ENCODE peak calls at places on chromosomes 2 and 18, in four cellular contexts. K is A549, I is K562, J is HepG2. Q is an unnamed sample.

GRCh38 chr18:9742588-9743131 is 34.6 kb downstream of the RAB31 start:
- DNase-seq in K (peak), J (no peak), I (no peak), Q (no peak)

GRCh38 chr2:95334916-95335641 is 37.9 kb downstream of the KCNIP3 start:
- DNase-seq in J (no peak), I (no peak), K (no peak), Q (no peak)

GRCh38 chr2:218152777-218153176 is 14.0 kb downstream of the CXCR1 start:
- DNase-seq in I (no peak), K (no peak), J (no peak), Q (no peak)

GRCh38 chr2:112636605-112637288 is 9.0 kb upstream of the SLC20A1 start:
- DNase-seq in K (no peak), I (no peak), J (no peak), Q (no peak)

GRCh38 chr18:494602-494983 is 5.9 kb downstream of the COLEC12 start:
- DNase-seq in I (no peak), K (no peak), J (no peak), Q (no peak)

GRCh38 chr2:231373786-231374185 is 21.7 kb upstream of the B3GNT7 start:
- DNase-seq in J (no peak), K (no peak), I (peak), Q (no peak)

GRCh38 chr2:217568289-217568985 is 434.4 kb downstream of the TNS1 start:
- DNase-seq in J (no peak), K (no peak), I (no peak), Q (no peak)

GRCh38 chr2:104851236-104852160 is 2.4 kb upstream of the POU3F3 start:
- DNase-seq in J (no peak), K (no peak), I (no peak), Q (no peak)

GRCh38 chr2:70738159-70738558 is 29.8 kb downstream of the ADD2 start:
- DNase-seq in I (no peak), J (no peak), K (no peak), Q (no peak)

GRCh38 chr2:168961450-168962229 is 60.5 kb downstream of the G6PC2 start:
- DNase-seq in I (peak), K (peak), J (peak), Q (peak)

GRCh38 chr2:213868526-213868925 is 542.3 kb upstream of the VWC2L start:
- DNase-seq in K (no peak), I (no peak), J (no peak), Q (no peak)

GRCh38 chr2:238320648-238321281 is 447 bp downstream of the TRAF3IP1 start:
- DNase-seq in J (no peak), I (no peak), K (no peak), Q (peak)

GRCh38 chr18:59606193-59607175 is 90.7 kb downstream of the CCBE1 start:
- DNase-seq in J (no peak), I (no peak), K (no peak), Q (no peak)

GRCh38 chr18:68721681-68722583 is 7.0 kb upstream of the TMX3 start:
- DNase-seq in K (no peak), I (no peak), J (no peak), Q (no peak)

GRCh38 chr2:65724341-65724740 is 291.9 kb upstream of the SPRED2 start:
- DNase-seq in J (no peak), K (no peak), I (no peak), Q (no peak)

GRCh38 chr2:229174794-229175529 is 96.1 kb downstream of the PID1 start:
- DNase-seq in I (no peak), K (no peak), J (no peak), Q (no peak)

GRCh38 chr2:98140210-98140609 is 53.2 kb downstream of the VWA3B start:
- DNase-seq in I (no peak), J (no peak), K (no peak), Q (no peak)

GRCh38 chr2:171547256-171547655 is 25.0 kb downstream of the CYBRD1 start:
- DNase-seq in I (no peak), J (no peak), K (no peak), Q (no peak)

GRCh38 chr18:46625069-46625468 is 32.0 kb downstream of the LOXHD1 start:
- DNase-seq in I (no peak), J (no peak), K (no peak), Q (no peak)

GRCh38 chr18:46622451-46622850 is 34.6 kb downstream of the LOXHD1 start:
- DNase-seq in I (no peak), K (no peak), J (no peak), Q (no peak)

GRCh38 chr18:46622999-46623398 is 34.0 kb downstream of the LOXHD1 start:
- DNase-seq in J (no peak), K (peak), I (no peak), Q (no peak)

GRCh38 chr18:46624127-46624526 is 32.9 kb downstream of the LOXHD1 start:
- DNase-seq in K (no peak), I (no peak), J (no peak), Q (no peak)

DNA sequence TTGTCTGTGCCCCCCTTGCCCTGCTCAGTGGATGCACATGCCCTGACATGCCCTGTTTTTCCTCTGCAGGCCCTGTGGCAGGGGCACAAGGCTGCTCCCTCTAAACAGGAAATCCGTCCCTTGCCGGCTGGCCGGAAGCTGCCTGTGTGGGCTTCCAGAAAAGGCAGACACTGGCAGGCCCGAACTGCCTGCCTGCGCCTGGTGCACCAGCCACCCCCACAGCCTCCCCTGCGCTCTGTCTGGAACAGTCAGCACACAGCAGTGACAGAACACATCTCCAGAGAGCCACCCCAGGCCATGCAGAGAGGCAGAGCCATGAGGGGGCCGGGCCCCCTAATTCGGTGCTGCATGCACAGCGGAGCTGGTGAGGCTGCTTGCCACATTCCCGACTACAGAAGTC is 33.5 kb downstream of the LOXHD1 start:
- DNase-seq in J (no peak), K (no peak), I (no peak), Q (no peak)
- TF ChIP-seq HMGXB4 in J (no peak), K (no peak), I (no peak), Q (no peak)

GRCh38 chr2:58926112-58926511 is 685.0 kb upstream of the FANCL start:
- DNase-seq in I (no peak), J (no peak), K (no peak), Q (no peak)

GRCh38 chr2:58925676-58926081 is 684.6 kb upstream of the FANCL start:
- DNase-seq in J (no peak), I (no peak), K (no peak), Q (no peak)

GRCh38 chr2:58932801-58933200 is 691.7 kb upstream of the FANCL start:
- DNase-seq in K (no peak), I (no peak), J (no peak), Q (no peak)

GRCh38 chr2:58928942-58929341 is 687.8 kb upstream of the FANCL start:
- DNase-seq in J (no peak), I (no peak), K (no peak), Q (no peak)

DNA sequence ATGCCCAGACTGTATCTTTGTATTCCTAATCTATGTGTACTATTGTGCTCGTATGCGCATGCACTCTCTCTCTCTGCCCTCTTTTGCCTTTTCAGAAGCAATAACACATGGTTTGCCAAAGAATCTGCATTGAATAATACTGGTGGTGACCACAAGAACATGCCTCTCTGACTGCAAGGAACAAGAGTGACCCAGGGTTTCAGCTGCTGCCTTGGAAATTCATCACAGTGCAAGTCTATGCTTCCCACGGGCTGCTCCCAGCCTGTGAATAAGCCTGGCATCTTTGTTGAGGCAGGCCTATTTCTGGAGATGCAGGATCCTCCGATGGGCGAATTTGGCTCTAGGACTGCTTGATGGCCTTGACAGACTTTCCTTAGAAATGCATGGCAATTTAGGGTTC is 689.4 kb upstream of the FANCL start:
- DNase-seq in J (no peak), K (no peak), I (no peak), Q (no peak)
- TF ChIP-seq HMGXB4 in J (no peak), K (no peak), I (no peak), Q (no peak)

GRCh38 chr2:182379235-182379634 is 47.6 kb downstream of the PDE1A start:
- DNase-seq in I (no peak), K (no peak), J (no peak), Q (no peak)
- TF ChIP-seq HMGXB4 in I (no peak), K (no peak), J (no peak), Q (no peak)

GRCh38 chr18:36889316-36889715 is 60.4 kb downstream of the KIAA1328 start:
- DNase-seq in K (no peak), J (no peak), I (no peak), Q (no peak)
- TF ChIP-seq HMGXB4 in K (no peak), J (no peak), I (no peak), Q (no peak)

GRCh38 chr2:240231838-240232244 is 91.4 kb upstream of the OTOS start:
- DNase-seq in I (no peak), K (no peak), J (no peak), Q (no peak)
- TF ChIP-seq HMGXB4 in I (no peak), K (no peak), J (no peak), Q (no peak)

GRCh38 chr2:234555616-234556249 is 58.9 kb upstream of the ARL4C start:
- DNase-seq in K (no peak), I (no peak), J (no peak), Q (no peak)
- TF ChIP-seq HMGXB4 in K (no peak), I (no peak), J (no peak), Q (no peak)

DNA sequence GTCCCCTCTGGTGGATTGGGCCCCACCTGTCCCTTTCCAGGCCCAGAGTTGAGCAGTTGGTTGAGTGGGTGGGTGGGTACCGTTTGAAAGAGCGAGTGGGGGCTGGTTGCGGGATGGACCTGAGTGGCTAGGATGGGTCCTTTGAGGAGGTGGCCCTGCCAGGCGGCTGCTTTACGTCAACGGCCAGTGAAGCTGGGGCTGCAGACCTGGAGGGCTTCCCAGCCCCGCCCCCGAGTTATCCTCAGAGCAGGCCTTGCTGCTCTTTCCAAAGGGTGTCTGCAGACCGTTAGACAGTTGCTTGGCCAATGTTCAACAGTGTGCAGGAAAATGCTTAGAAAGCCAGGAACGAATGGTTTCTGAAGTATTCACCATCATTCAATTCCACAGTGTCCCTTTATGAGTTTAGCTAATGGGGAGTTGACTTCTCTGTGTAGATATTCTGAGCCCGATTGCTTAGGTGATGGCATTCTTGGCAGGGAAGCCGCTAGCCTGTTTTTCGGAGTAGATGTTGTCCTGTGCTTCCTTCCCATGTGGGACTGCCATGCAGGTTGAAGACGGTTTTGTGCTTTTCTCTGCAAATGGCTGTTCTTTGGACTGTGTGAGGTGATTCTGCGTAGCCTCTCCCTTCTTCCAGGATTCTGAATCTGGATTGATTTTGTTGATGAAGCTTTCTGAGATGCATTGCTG is 45.7 kb downstream of the LDLRAD4 start:
- DNase-seq in J (no peak), I (no peak), K (no peak), Q (no peak)
- TF ChIP-seq HMGXB4 in J (no peak), I (no peak), K (no peak), Q (no peak)

GRCh38 chr2:42927334-42928160 is 135.2 kb upstream of the HAAO start:
- DNase-seq in J (peak), K (no peak), I (peak), Q (no peak)

GRCh38 chr2:42926438-42927333 is 134.3 kb upstream of the HAAO start:
- DNase-seq in J (peak), K (no peak), I (no peak), Q (peak)

GRCh38 chr2:42923632-42924425 is 131.4 kb upstream of the HAAO start:
- DNase-seq in J (no peak), K (no peak), I (no peak), Q (no peak)

GRCh38 chr2:42924436-42924897 is 132.1 kb upstream of the HAAO start:
- DNase-seq in I (no peak), J (no peak), K (no peak), Q (no peak)

DNA sequence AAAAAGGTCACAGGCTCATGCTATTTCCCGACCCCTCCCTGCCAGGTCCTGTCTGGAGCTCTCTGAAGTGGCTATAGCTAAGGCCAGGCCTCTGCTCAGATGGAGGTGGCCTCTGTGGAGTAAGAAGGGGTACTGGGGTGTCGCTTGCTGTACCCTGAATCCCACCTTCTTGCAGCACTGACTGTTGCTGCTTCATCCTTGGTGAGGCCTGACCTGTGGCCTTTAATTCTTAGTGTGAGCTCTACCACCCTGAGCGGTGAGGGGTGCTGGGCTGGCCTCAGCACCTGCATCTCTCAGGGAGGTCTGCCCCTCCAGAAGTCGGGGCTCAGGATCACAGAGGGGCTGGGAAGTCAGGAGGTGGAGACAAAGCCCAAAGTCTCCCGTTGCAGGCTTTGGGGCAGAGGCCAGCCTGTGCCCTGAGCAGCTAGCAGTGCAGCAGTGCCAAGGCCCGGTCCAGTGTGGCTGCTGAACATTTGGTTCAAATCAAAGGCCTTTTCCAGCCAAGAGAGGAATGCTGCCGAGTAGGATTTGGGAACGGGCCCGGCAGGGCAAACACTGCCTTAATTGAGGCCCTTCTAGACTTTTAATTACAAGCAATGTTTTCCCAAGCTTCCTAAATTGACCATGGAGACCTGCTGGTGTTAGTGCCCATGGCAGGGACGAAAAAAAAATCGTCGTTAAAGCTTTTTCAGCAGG is 133.5 kb upstream of the HAAO start:
- DNase-seq in J (peak), I (no peak), K (no peak), Q (no peak)
- TF ChIP-seq HMGXB4 in J (peak), I (no peak), K (no peak), Q (no peak)

GRCh38 chr18:30684825-30685481 is 357.6 kb downstream of the DSC3 start:
- DNase-seq in I (no peak), K (no peak), J (no peak), Q (no peak)
- TF ChIP-seq HMGXB4 in I (no peak), K (no peak), J (no peak), Q (no peak)

GRCh38 chr2:64655873-64656272 is 2.2 kb upstream of the SERTAD2 start:
- DNase-seq in J (no peak), I (no peak), K (no peak), Q (no peak)

GRCh38 chr2:64654063-64654811 is 524 bp upstream of the SERTAD2 start:
- DNase-seq in K (peak), I (no peak), J (peak), Q (peak)

GRCh38 chr2:64653174-64654062 is at the start of gene SERTAD2:
- DNase-seq in K (peak), I (peak), J (peak), Q (peak)

GRCh38 chr2:64656379-64656778 is 2.7 kb upstream of the SERTAD2 start:
- DNase-seq in J (peak), K (no peak), I (no peak), Q (no peak)

GRCh38 chr2:64654993-64655666 is 1.4 kb upstream of the SERTAD2 start:
- DNase-seq in J (peak), K (peak), I (no peak), Q (no peak)
- TF ChIP-seq HMGXB4 in J (no peak), K (no peak), I (no peak), Q (no peak)

Q was measured in WTC11.